ENCODE peak calls at places on chromosome 3, in five cellular contexts. G is IMR-90, F is HepG2, Q is K562, N is GM12878. E is an unnamed sample.

GRCh38 chr3:183502782-183503181 is 52.7 kb downstream of the KLHL6 start:
- DNase-seq in Q (no peak), N (no peak), G (no peak), F (no peak), E (peak)

GRCh38 chr3:159840900-159841299 is 147.7 kb upstream of the IL12A start:
- DNase-seq in Q (no peak), N (no peak), G (no peak), F (no peak), E (no peak)

GRCh38 chr3:154188846-154189245 is 67.7 kb downstream of the ARHGEF26 start:
- DNase-seq in F (no peak), Q (no peak), N (no peak), G (no peak), E (no peak)

GRCh38 chr3:116394365-116394764 is 50.9 kb downstream of the LSAMP start:
- DNase-seq in G (no peak), Q (no peak), F (no peak), N (no peak), E (no peak)

GRCh38 chr3:183253961-183254815 is 1.1 kb downstream of the B3GNT5 start:
- DNase-seq in Q (peak), N (no peak), F (no peak), G (peak), E (peak)

GRCh38 chr3:141020139-141020940 is 30.8 kb upstream of the SPSB4 start:
- DNase-seq in G (no peak), N (no peak), Q (no peak), F (no peak), E (no peak)

GRCh38 chr3:155730843-155731242 is 14.0 kb downstream of the PLCH1 start:
- DNase-seq in F (no peak), G (no peak), Q (no peak), N (no peak), E (no peak)

GRCh38 chr3:89570465-89570864 is 463.0 kb downstream of the EPHA3 start:
- DNase-seq in Q (no peak), F (no peak), N (no peak), G (no peak), E (no peak)

GRCh38 chr3:171552525-171552924 is 92.3 kb upstream of the TNIK start:
- DNase-seq in F (no peak), G (no peak), Q (no peak), N (no peak), E (no peak)

GRCh38 chr3:55164191-55164590 is 236.3 kb upstream of the LRTM1 start:
- DNase-seq in Q (no peak), F (no peak), N (no peak), G (no peak), E (no peak)

GRCh38 chr3:185250653-185251052 is 3.2 kb downstream of the EHHADH start:
- DNase-seq in F (peak), Q (no peak), N (no peak), G (no peak), E (no peak)

GRCh38 chr3:73484656-73485248 is 140.0 kb downstream of the PDZRN3 start:
- DNase-seq in F (no peak), G (peak), N (peak), Q (no peak), E (no peak)

GRCh38 chr3:23594897-23595670 is 210.7 kb upstream of the UBE2E1 start:
- DNase-seq in N (no peak), G (peak), Q (no peak), F (no peak), E (no peak)

GRCh38 chr3:70053293-70053692 is 53.8 kb downstream of the SAMMSON start:
- DNase-seq in G (no peak), F (no peak), Q (no peak), N (no peak), E (no peak)

GRCh38 chr3:111695584-111696213 is 100.6 kb upstream of the ZBED2 start:
- DNase-seq in G (peak), N (no peak), Q (no peak), F (peak), E (no peak)

GRCh38 chr3:144763878-144764454 is 792.3 kb downstream of the DIPK2A start:
- DNase-seq in G (no peak), F (no peak), Q (no peak), N (peak), E (no peak)

GRCh38 chr3:55584716-55585368 is 97.7 kb upstream of the WNT5A start:
- DNase-seq in Q (no peak), N (no peak), G (no peak), F (no peak), E (peak)

GRCh38 chr3:50673937-50674336 is 790 bp upstream of the DOCK3 start:
- DNase-seq in Q (no peak), N (no peak), G (no peak), F (no peak), E (no peak)

GRCh38 chr3:182713743-182714517 is 79.4 kb upstream of the ATP11B start:
- DNase-seq in G (peak), F (peak), Q (peak), N (peak), E (peak)

GRCh38 chr3:177069514-177070329 is 127.6 kb downstream of the TBL1XR1 start:
- DNase-seq in Q (no peak), F (no peak), G (peak), N (no peak), E (no peak)

GRCh38 chr3:60743631-60744164 is 507.6 kb downstream of the FHIT start:
- DNase-seq in N (no peak), Q (no peak), G (no peak), F (peak), E (peak)

GRCh38 chr3:182612332-182612731 is 181.0 kb upstream of the ATP11B start:
- DNase-seq in G (no peak), N (no peak), Q (no peak), F (no peak), E (no peak)

GRCh38 chr3:34024447-34025240 is 226.2 kb downstream of the PDCD6IP start:
- DNase-seq in F (no peak), Q (no peak), N (no peak), G (no peak), E (no peak)

GRCh38 chr3:150286390-150287147 is 121.5 kb upstream of the TSC22D2 start:
- DNase-seq in Q (peak), G (peak), N (peak), F (peak), E (peak)

GRCh38 chr3:172982731-172983364 is 158.2 kb downstream of the SPATA16 start:
- DNase-seq in G (no peak), N (no peak), F (no peak), Q (peak), E (peak)

GRCh38 chr3:99901200-99901926 is 83.7 kb downstream of the CMSS1 start:
- DNase-seq in N (peak), F (peak), Q (no peak), G (peak), E (no peak)

DNA sequence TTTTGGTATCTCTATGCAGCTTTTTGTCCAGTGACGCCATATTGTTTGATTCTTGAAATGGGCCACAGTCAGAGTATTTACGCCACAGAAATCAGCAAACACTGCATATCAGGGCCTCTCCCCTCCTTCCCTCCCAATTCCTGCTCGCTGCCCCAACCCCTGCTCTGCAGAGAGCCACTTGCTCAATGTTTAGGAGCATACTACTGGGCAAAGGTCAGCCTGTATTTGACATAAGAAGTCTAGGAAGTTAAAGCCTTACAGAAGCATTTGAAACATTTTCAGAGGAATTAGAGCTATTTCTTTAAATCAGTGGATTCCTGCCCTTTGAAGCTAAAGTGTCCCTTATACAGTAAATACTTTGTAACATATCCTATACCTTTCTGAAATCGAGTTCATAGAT is 17.4 kb upstream of the RARB start:
- DNase-seq in G (no peak), F (peak), N (no peak), Q (no peak), E (no peak)
- H2AFZ ChIP-seq in G (no peak), F (no peak), N (no peak), Q (no peak), E (no peak)

GRCh38 chr3:132004571-132004970 is 30.2 kb downstream of the CPNE4 start:
- DNase-seq in Q (no peak), F (no peak), G (no peak), N (no peak), E (no peak)

GRCh38 chr3:132003685-132004084 is 31.1 kb downstream of the CPNE4 start:
- DNase-seq in F (no peak), N (no peak), Q (no peak), G (no peak), E (no peak)

GRCh38 chr3:132007617-132008016 is 27.2 kb downstream of the CPNE4 start:
- DNase-seq in G (no peak), N (no peak), Q (no peak), F (no peak), E (no peak)

GRCh38 chr3:132008841-132009638 is 25.8 kb downstream of the CPNE4 start:
- DNase-seq in N (no peak), F (no peak), G (no peak), Q (no peak), E (no peak)

GRCh38 chr3:132006605-132007204 is 28.1 kb downstream of the CPNE4 start:
- DNase-seq in N (no peak), G (peak), Q (peak), F (peak), E (no peak)
- TF ChIP-seq SMC3 in N (peak), G (peak), Q (no peak), F (peak), E (peak)

DNA sequence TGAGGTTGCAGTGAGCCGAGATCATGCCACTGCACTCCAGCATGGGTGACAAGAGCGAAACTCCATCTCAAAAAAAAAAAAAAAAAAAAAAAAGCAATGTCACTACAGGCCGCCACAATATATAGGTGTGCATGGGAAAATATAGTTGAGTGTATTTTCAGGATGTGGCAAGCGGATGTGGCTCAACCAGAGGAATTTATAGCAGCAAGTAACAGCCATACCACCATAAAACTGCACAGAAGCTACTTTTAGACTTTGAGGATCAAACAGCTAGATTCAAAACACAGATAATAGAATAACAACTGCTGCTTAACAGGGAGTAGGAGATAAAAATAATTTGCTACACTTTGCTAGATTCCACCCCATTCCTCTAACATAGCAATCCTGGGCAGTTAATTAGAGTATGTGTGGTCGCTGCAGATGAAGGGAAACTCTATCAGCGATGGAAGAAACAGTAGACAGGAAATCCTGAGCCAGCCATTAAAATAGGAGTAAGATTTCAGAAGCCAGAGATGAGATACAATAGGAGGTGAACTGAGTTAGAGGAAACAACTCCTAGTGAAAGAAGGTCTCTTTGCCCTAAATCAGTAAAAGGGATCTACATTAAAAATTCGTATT is 318.7 kb upstream of the STT3B start:
- DNase-seq in Q (no peak), F (no peak), G (no peak), N (peak), E (no peak)
- H2AFZ ChIP-seq in Q (no peak), F (no peak), G (no peak), N (peak), E (no peak)

DNA sequence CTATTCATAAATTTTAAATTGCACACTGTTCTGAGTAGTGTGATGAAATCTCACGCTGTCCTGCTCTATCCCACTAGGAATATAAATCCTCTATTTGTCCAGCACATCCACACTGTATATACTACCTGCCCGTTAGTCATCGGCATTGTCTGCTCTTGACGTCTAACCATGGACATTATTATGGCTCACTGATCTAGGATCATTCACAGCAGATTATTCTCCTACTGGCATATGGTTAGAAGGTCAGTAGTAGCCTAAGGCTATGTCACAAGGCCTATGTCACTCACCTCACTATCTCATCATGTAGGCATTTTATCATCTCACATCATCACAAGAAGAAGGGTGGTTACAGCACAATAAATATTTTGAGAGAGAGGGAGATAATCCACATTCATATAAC is 121.0 kb downstream of the GSK3B start:
- DNase-seq in Q (no peak), G (peak), F (no peak), N (no peak), E (peak)
- TF ChIP-seq SMC3 in Q (no peak), G (no peak), F (no peak), N (no peak), E (no peak)

GRCh38 chr3:190359813-190360212 is 28.1 kb upstream of the CLDN16 start:
- DNase-seq in Q (no peak), F (no peak), N (no peak), G (no peak), E (no peak)

GRCh38 chr3:190357468-190357867 is 30.5 kb upstream of the CLDN16 start:
- DNase-seq in N (no peak), Q (no peak), F (no peak), G (no peak), E (no peak)

GRCh38 chr3:190362258-190362657 is 25.7 kb upstream of the CLDN16 start:
- DNase-seq in F (no peak), Q (no peak), G (no peak), N (no peak), E (no peak)

GRCh38 chr3:190361791-190362190 is 26.2 kb upstream of the CLDN16 start:
- DNase-seq in Q (no peak), N (no peak), F (no peak), G (no peak), E (no peak)

GRCh38 chr3:190360228-190360627 is 27.7 kb upstream of the CLDN16 start:
- DNase-seq in Q (no peak), N (no peak), G (no peak), F (no peak), E (no peak)
- H2AFZ ChIP-seq in Q (no peak), N (no peak), G (no peak), F (no peak), E (no peak)

GRCh38 chr3:103459815-103460214 is 1025.0 kb downstream of the ZPLD1 start:
- DNase-seq in G (no peak), N (no peak), F (no peak), Q (no peak), E (no peak)
- TF ChIP-seq SMC3 in G (no peak), N (no peak), F (no peak), Q (no peak), E (no peak)

DNA sequence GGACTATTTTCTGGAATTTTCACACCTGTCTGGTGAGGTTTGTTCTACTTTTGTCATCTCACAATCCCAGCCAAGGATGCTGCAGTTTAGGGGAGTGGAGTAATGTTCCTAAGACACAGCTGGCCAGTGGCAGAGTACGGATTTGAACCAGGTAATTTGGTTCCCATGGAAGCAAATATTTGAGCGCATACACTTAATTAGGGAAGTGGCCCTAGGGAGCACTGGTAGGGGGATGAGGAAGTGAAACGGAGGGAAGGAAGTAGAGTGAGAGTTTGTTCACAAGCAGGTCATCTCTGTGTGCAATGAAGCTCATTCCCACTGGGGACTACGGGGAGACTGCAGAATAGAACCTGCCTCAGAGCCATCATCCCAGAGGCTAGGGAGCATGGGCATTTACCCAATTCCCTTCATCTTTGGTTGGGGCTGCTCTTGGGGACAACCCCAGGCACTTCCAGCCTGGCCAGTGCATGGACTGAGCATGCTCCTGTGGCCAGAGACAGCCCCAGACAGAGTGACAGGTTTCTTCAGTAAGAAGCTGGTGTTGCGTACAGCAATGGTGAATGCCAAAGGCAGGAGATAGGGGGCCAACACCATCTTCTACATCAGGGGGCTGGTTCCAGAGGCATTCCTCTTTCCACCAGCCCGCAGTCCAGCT is 317.2 kb upstream of the PROK2 start:
- DNase-seq in N (no peak), Q (no peak), F (no peak), G (no peak), E (no peak)
- H2AFZ ChIP-seq in N (no peak), Q (peak), F (no peak), G (no peak), E (no peak)

GRCh38 chr3:125051715-125052581 is 3.8 kb downstream of the HEG1 start:
- DNase-seq in G (peak), N (peak), F (no peak), Q (no peak), E (no peak)

GRCh38 chr3:125054436-125055164 is 1.2 kb downstream of the HEG1 start:
- DNase-seq in F (peak), Q (no peak), N (peak), G (peak), E (peak)

GRCh38 chr3:125053304-125053699 is 2.5 kb downstream of the HEG1 start:
- DNase-seq in Q (no peak), N (no peak), F (no peak), G (no peak), E (no peak)

GRCh38 chr3:125051205-125051604 is 4.6 kb downstream of the HEG1 start:
- DNase-seq in F (no peak), G (no peak), N (no peak), Q (no peak), E (no peak)

GRCh38 chr3:125052671-125053303 is 3.0 kb downstream of the HEG1 start:
- DNase-seq in Q (no peak), G (peak), F (peak), N (no peak), E (no peak)
- TF ChIP-seq SMC3 in Q (no peak), G (no peak), F (peak), N (no peak), E (no peak)

GRCh38 chr3:180093535-180093934 is 56.8 kb upstream of the PEX5L start:
- DNase-seq in N (no peak), Q (no peak), F (peak), G (no peak), E (no peak)
- H2AFZ ChIP-seq in N (no peak), Q (no peak), F (no peak), G (no peak), E (no peak)

GRCh38 chr3:123651449-123652345 is 66.8 kb upstream of the HACD2 start:
- DNase-seq in N (no peak), Q (no peak), G (no peak), F (no peak), E (no peak)
- TF ChIP-seq SMC3 in N (no peak), Q (no peak), G (no peak), F (no peak), E (no peak)